ENCODE peak calls at places on chromosome 6, in seven cellular contexts. D, A, M, P, U, V and T are unnamed samples.

GRCh38 chr6:102619585-102619984 is 1226.1 kb downstream of the GRIK2 start:
- DNase-seq in D (peak), A (no peak), U (peak), M (no peak), V (no peak), P (no peak), T (peak)

GRCh38 chr6:131532476-131533108 is 40.4 kb upstream of the ARG1 start:
- DNase-seq in V (no peak), A (no peak), U (no peak), D (no peak), M (no peak), P (peak), T (no peak)

GRCh38 chr6:151389640-151390275 is 1.6 kb downstream of the ZBTB2 start:
- DNase-seq in D (peak), M (peak), A (peak), V (no peak), U (peak), P (no peak), T (no peak)

GRCh38 chr6:105771313-105771970 is 314.7 kb upstream of the PRDM1 start:
- DNase-seq in D (no peak), M (no peak), P (no peak), U (no peak), V (no peak), A (no peak), T (no peak)

GRCh38 chr6:108576724-108577123 is 16.0 kb downstream of the FOXO3 start:
- DNase-seq in D (no peak), P (no peak), U (no peak), V (no peak), A (no peak), M (no peak), T (no peak)

GRCh38 chr6:146545608-146546007 is 2.0 kb downstream of the RAB32 start:
- DNase-seq in M (no peak), U (no peak), P (no peak), V (no peak), D (no peak), A (no peak), T (no peak)

GRCh38 chr6:110900028-110900598 is 25.5 kb downstream of the AMD1 start:
- DNase-seq in A (no peak), P (no peak), V (no peak), U (no peak), M (no peak), D (no peak), T (no peak)

GRCh38 chr6:75170666-75171065 is 35.2 kb downstream of the COL12A1 start:
- DNase-seq in M (no peak), U (no peak), D (no peak), A (no peak), V (no peak), P (no peak), T (no peak)

GRCh38 chr6:31304683-31305082 is 32.8 kb upstream of the HLA-C start:
- DNase-seq in U (no peak), D (no peak), M (no peak), V (no peak), A (no peak), P (no peak), T (no peak)

GRCh38 chr6:32153835-32154513 is at the start of gene PPT2:
- DNase-seq in M (peak), V (peak), P (no peak), A (peak), D (peak), U (peak), T (peak)

GRCh38 chr6:76615395-76615794 is 542.9 kb upstream of the IMPG1 start:
- DNase-seq in M (no peak), D (no peak), P (no peak), V (no peak), U (no peak), A (no peak), T (no peak)

GRCh38 chr6:74607934-74608333 is 597.9 kb downstream of the COL12A1 start:
- DNase-seq in A (no peak), U (no peak), V (no peak), D (no peak), P (no peak), M (no peak), T (no peak)

GRCh38 chr6:117585647-117586046 is 16.7 kb downstream of the GOPC start:
- DNase-seq in V (no peak), D (no peak), M (no peak), U (no peak), A (no peak), P (no peak), T (no peak)

DNA sequence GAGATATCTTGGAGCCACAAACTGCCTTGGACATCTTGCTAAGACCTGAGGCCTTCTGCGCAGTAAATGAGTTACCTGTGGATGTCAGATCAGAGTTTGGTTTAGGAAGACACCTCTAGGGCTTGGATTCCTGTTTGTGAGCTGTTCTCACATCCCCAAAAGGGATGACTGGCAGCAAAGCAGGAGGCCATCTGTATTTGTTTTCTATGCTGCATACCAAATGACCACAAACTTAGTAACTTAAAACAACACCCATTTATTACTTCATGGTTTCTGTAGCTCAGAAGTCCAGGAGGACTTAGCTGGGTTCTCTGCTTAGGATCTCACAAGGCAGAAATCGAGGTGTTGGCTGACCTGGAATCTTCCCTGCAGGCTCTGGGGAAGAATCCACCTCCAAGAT is 116.7 kb downstream of the UNC5CL start:
- DNase-seq in P (no peak), A (no peak), D (no peak), U (no peak), V (no peak), M (no peak), T (no peak)
- TF ChIP-seq SP1 in P (no peak), A (no peak), D (no peak), U (no peak), V (no peak), M (no peak), T (no peak)

DNA sequence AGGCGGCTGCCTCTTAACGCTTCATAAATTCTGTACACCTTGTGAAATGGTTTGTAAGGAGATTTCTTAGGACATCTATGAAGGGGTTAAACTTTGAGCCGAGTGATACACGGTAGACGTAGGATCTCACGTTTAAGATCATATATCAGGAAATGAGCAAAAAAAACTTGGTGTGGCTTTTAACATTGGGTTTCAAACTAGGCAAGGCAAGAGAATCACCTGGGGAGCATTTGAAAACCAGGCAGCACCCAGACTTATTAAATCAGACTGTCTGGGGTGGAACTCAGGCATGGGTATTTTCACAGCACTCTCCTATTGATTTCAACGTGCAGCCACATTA is 26.4 kb downstream of the LY86 start:
- DNase-seq in A (no peak), D (no peak), M (no peak), P (no peak), U (no peak), V (no peak), T (no peak)
- TF ChIP-seq SP1 in A (no peak), D (no peak), M (no peak), P (no peak), U (no peak), V (no peak), T (no peak)

DNA sequence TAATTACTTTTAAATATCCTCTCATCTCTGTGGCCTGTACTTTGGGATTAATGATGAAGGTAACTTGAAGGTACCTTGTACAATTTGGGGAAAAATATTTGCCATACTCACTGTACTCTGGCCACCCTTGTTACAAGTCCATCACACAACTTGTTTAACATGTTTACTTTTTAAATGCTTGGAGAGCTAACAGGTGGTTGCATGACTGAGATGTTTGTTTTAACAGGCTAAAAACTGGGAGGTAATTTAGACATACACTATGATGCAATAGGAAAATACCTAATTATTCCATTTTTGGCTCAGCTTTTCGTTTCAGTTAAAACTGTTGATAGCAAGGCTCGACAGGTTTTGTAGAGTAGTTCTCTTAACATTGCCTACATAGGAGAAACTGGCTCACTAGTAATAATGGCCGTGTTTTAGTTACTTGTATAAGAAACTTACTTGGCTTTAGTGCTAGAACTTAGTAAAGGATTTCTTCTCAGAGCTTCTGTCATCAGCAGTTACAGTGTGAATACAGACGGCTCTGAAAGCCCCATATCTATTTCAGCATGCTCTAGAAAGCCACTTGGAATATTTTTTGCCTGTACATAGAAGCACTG is 489.8 kb upstream of the SOX4 start:
- DNase-seq in A (no peak), V (no peak), M (no peak), P (no peak), U (peak), D (no peak), T (no peak)
- TF ChIP-seq SP1 in A (no peak), V (no peak), M (no peak), P (no peak), U (no peak), D (no peak), T (no peak)

DNA sequence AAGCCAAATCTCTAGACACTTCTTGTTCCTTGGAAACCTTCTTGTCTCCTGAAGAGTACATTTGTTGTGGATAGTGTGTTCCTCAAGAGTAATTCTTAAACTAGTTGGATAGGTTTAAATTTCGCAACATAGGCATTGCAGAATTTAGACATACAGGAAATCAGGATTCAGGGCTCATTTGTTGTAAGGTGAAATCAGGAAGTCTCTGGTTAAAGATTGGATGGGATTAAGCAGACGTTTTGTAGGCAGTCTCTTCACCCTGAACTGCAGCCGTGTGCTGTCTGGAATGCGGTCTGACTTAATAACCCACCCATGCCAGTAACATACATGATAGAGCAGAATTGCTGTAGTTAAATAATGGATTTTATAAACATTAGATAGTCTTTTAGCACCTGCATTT is 21.7 kb downstream of the HIVEP1 start:
- DNase-seq in P (no peak), D (no peak), A (no peak), V (no peak), U (no peak), M (no peak), T (no peak)
- TF ChIP-seq SP1 in P (no peak), D (no peak), A (no peak), V (no peak), U (no peak), M (no peak), T (no peak)

GRCh38 chr6:90454835-90455427 is 131.9 kb downstream of the MAP3K7 start:
- DNase-seq in V (no peak), P (no peak), D (no peak), A (no peak), U (no peak), M (no peak), T (no peak)
- TF ChIP-seq SP1 in V (no peak), P (no peak), D (no peak), A (no peak), U (no peak), M (no peak), T (no peak)

GRCh38 chr6:26555505-26556262 is 17.5 kb downstream of the HMGN4 start:
- DNase-seq in P (no peak), U (no peak), A (no peak), D (no peak), V (no peak), M (peak), T (no peak)

GRCh38 chr6:26553264-26553738 is 15.1 kb downstream of the HMGN4 start:
- DNase-seq in A (peak), U (peak), V (no peak), D (no peak), M (peak), P (no peak), T (peak)

GRCh38 chr6:26554669-26555504 is 16.7 kb downstream of the HMGN4 start:
- DNase-seq in U (peak), A (peak), P (no peak), M (peak), D (no peak), V (no peak), T (no peak)

GRCh38 chr6:26553739-26554668 is 15.8 kb downstream of the HMGN4 start:
- DNase-seq in P (no peak), M (peak), A (peak), V (no peak), U (peak), D (no peak), T (peak)

GRCh38 chr6:26556263-26557070 is 18.3 kb downstream of the HMGN4 start:
- DNase-seq in U (peak), D (no peak), M (peak), V (no peak), A (peak), P (no peak), T (peak)
- TF ChIP-seq SP1 in U (no peak), D (no peak), M (peak), V (no peak), A (peak), P (no peak), T (peak)

GRCh38 chr6:93848011-93848620 is 428.8 kb upstream of the EPHA7 start:
- DNase-seq in A (no peak), V (no peak), U (no peak), M (no peak), D (no peak), P (no peak), T (no peak)
- TF ChIP-seq SP1 in A (no peak), V (no peak), U (no peak), M (no peak), D (no peak), P (no peak), T (no peak)

GRCh38 chr6:96060249-96060648 is 44.5 kb downstream of the FUT9 start:
- DNase-seq in D (no peak), V (no peak), U (no peak), P (no peak), A (no peak), M (no peak), T (no peak)

GRCh38 chr6:96065211-96065610 is 49.4 kb downstream of the FUT9 start:
- DNase-seq in V (no peak), M (no peak), D (no peak), U (no peak), P (no peak), A (no peak), T (no peak)

GRCh38 chr6:96058094-96058493 is 42.3 kb downstream of the FUT9 start:
- DNase-seq in M (no peak), P (no peak), D (no peak), V (no peak), A (no peak), U (no peak), T (no peak)

GRCh38 chr6:96059586-96059985 is 43.8 kb downstream of the FUT9 start:
- DNase-seq in A (no peak), V (no peak), D (no peak), U (no peak), M (no peak), P (no peak), T (no peak)
- TF ChIP-seq SP1 in A (no peak), V (no peak), D (no peak), U (no peak), M (no peak), P (no peak), T (no peak)

GRCh38 chr6:21500314-21500713 is 93.2 kb upstream of the SOX4 start:
- DNase-seq in V (no peak), U (no peak), P (no peak), A (no peak), M (no peak), D (no peak), T (no peak)
- TF ChIP-seq SP1 in V (no peak), U (no peak), P (no peak), A (no peak), M (no peak), D (no peak), T (no peak)

GRCh38 chr6:165566088-165566828 is 96.8 kb downstream of the PDE10A start:
- DNase-seq in A (no peak), U (no peak), M (no peak), P (no peak), D (no peak), V (no peak), T (no peak)
- TF ChIP-seq SP1 in A (no peak), U (no peak), M (no peak), P (no peak), D (no peak), V (no peak), T (no peak)